ENCODE peak calls at places on chromosomes 11 and 22, in nine cellular contexts. V is HFFc6, A is hepatocyte, U is astrocyte of the spinal cord, T is AG10803, L is mammary epithelial cell, N is osteoblast, J is heart left ventricle, C is transverse colon. S is an unnamed sample.
A peak's percentile ranks its signal among the peaks of the same experiment; 100 is the strongest.

GRCh38 chr11:121581607-121582006 is 128.8 kb upstream of the SORL1-AS1 start:
- DNase-seq in V (no peak), A (no peak), U (no peak), T (no peak), L (no peak), N (no peak), J (no peak), C (no peak), S (no peak)

GRCh38 chr11:111414267-111414931 is 35.3 kb upstream of the POU2AF1 start:
- DNase-seq in V (no peak), A (no peak), U (no peak), T (no peak), L (no peak), N (no peak), J (no peak), C (peak; percentile 30), S (no peak)

GRCh38 chr22:36565686-36566085 is 36.7 kb upstream of the EIF3D start:
- DNase-seq in V (no peak), A (no peak), U (no peak), T (no peak), L (peak; percentile 43), N (peak; percentile 87), J (no peak), C (no peak), S (no peak)

GRCh38 chr11:84853841-84854497 is 773.2 kb downstream of the DLG2 start:
- DNase-seq in V (no peak), A (no peak), U (no peak), T (no peak), L (peak; percentile 23), N (no peak), J (no peak), C (no peak), S (no peak)

GRCh38 chr11:75492181-75492820 is 33.4 kb downstream of the GDPD5 start:
- DNase-seq in V (no peak), A (no peak), U (no peak), T (no peak), L (peak; percentile 45), N (peak; percentile 59), J (no peak), C (peak; percentile 32), S (peak; percentile 28)

GRCh38 chr22:48415535-48415934 is 1412.1 kb downstream of the BRD1 start:
- DNase-seq in V (no peak), A (no peak), U (no peak), T (no peak), L (no peak), N (no peak), J (no peak), C (no peak), S (no peak)

GRCh38 chr11:91871048-91871447 is 353.6 kb upstream of the FAT3 start:
- DNase-seq in V (no peak), A (no peak), U (no peak), T (no peak), L (no peak), N (no peak), J (no peak), C (no peak), S (no peak)

GRCh38 chr11:46560300-46561025 is 33.4 kb downstream of the AMBRA1 start:
- DNase-seq in V (no peak), A (no peak), U (peak; percentile 41), T (peak; percentile 31), L (peak; percentile 48), N (no peak), J (no peak), C (no peak), S (no peak)

GRCh38 chr11:69892986-69893555 is 73.9 kb upstream of the FGF3 start:
- DNase-seq in V (no peak), A (no peak), U (no peak), T (no peak), L (no peak), N (no peak), J (peak; percentile 21), C (peak; percentile 78), S (no peak)

GRCh38 chr11:75966546-75967287 is 151.7 kb downstream of the UVRAG start:
- DNase-seq in V (peak; percentile 74), A (peak; percentile 19), U (peak; percentile 68), T (peak; percentile 92), L (peak; percentile 65), N (peak; percentile 71), J (no peak), C (no peak), S (no peak)

GRCh38 chr22:20551805-20552449 is 44.5 kb downstream of the MED15 start:
- DNase-seq in V (no peak), A (no peak), U (no peak), T (peak; percentile 54), L (no peak), N (peak; percentile 72), J (peak; percentile 74), C (no peak), S (no peak)

GRCh38 chr11:61369372-61370348 is 7.5 kb downstream of the TMEM138 start:
- DNase-seq in V (no peak), A (no peak), U (peak; percentile 69), T (peak; percentile 90), L (peak; percentile 100), N (peak; percentile 92), J (peak; percentile 78), C (no peak), S (no peak)

GRCh38 chr11:70913715-70914231 is 338.6 kb downstream of the SHANK2 start:
- DNase-seq in V (no peak), A (no peak), U (no peak), T (no peak), L (no peak), N (no peak), J (no peak), C (peak; percentile 40), S (no peak)

DNA sequence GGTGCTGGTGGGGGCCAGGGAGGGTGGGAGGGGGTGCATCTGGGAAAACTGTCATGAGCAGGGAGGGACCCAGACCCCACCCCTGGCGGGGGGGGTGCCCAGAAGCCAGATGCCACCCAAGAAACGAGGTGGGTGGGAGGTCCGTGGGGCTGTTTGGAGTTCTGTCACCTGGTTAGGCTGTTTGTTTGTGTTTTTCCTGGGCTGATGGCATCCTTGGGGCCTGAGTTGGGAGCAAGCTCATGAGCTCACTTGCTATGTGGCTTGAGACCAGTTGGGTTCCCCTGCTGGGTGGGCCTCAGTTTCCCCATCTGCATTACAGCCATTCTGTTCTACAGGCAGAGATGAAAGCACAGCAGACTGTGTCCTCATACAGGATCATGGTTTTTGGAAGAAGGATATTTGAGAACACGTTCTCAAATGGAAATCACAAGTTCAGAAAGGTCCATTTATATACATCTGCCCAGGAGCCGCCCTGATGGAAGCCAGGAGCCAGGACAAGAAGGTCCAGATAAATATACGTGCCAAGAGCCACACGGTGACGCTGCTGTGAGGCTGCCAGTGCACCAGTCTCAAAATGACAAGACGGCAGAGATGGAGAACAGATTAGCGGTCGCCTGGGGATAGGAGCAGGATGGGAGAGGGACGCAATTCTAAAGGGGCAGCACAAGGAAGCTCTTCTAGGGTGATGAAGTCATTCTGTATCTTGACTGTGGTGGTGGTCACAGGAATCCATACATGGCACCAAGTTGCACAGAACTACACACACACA is 312.9 kb downstream of the MN1 start:
- DNase-seq in V (peak; percentile 34), A (peak; percentile 60), U (no peak), T (no peak), L (no peak), N (no peak), J (no peak), C (no peak), S (no peak)
- TF ChIP-seq CTCF in V (peak; percentile 33), A (peak; percentile 18), U (no peak), T (no peak), L (no peak), N (no peak), J (peak; percentile 25), C (no peak), S (no peak)

GRCh38 chr22:50196256-50196655 is 4.6 kb upstream of the SELENOO start:
- DNase-seq in V (no peak), A (no peak), U (no peak), T (no peak), L (no peak), N (no peak), J (peak; percentile 24), C (no peak), S (no peak)
- TF ChIP-seq CTCF in V (no peak), A (no peak), U (no peak), T (no peak), L (no peak), N (no peak), J (no peak), C (no peak), S (no peak)

GRCh38 chr11:19800714-19801519 is 88.3 kb downstream of the NAV2 start:
- DNase-seq in V (no peak), A (no peak), U (no peak), T (peak; percentile 51), L (peak; percentile 32), N (no peak), J (no peak), C (no peak), S (no peak)

GRCh38 chr11:19803506-19803998 is 90.9 kb downstream of the NAV2 start:
- DNase-seq in V (no peak), A (peak; percentile 34), U (no peak), T (no peak), L (peak; percentile 63), N (no peak), J (no peak), C (peak; percentile 69), S (no peak)

GRCh38 chr11:19795082-19795481 is 82.4 kb downstream of the NAV2 start:
- DNase-seq in V (no peak), A (no peak), U (no peak), T (no peak), L (no peak), N (no peak), J (no peak), C (no peak), S (no peak)

GRCh38 chr11:19802773-19803293 is 90.2 kb downstream of the NAV2 start:
- DNase-seq in V (no peak), A (no peak), U (no peak), T (no peak), L (no peak), N (no peak), J (no peak), C (no peak), S (no peak)

DNA sequence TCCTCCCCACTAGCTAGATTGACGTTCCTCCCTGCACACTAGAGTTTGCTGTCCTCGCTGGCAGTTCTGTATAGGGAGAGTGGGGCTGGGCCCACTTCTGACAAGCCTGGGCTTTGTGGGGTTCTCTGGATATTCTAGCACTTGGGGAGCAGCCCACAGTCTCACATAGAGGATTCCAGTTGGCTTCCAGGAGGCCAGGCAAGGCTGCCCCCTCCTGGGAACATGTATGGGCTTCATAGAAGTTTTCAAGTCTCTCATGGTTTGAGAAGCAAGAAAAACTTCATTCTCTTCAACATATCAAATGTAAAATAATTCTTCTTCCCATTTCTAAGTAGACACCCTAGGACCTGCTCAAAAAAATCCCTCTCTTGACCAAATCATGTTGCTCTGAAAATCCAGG is 87.5 kb downstream of the NAV2 start:
- DNase-seq in V (peak; percentile 15), A (no peak), U (no peak), T (no peak), L (no peak), N (peak; percentile 52), J (peak; percentile 25), C (no peak), S (peak; percentile 18)
- TF ChIP-seq CTCF in V (peak; percentile 61), A (peak; percentile 38), U (peak; percentile 43), T (peak; percentile 43), L (peak; percentile 29), N (peak; percentile 48), J (peak; percentile 45), C (no peak), S (no peak)

DNA sequence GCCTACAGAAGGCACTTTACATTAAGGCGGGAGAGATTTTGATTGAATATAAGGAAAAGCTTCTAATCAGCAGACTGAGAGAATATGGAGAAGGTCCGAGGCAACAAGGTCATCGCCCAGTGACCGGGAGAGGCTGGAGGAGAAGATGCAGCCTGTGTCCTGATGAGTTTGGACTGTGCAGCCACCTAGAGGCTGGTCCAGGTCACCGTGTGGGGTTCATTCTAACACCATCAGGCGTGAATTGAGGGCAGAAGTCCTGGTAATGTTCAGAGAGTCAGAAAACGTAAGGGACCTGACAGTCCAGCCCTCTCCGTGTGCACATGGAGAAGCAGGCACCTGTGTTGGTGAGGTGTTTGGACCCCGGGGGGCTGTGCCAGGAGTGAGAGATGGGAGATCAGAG is 102.7 kb downstream of the FEZ1 start:
- DNase-seq in V (no peak), A (no peak), U (no peak), T (no peak), L (no peak), N (no peak), J (no peak), C (no peak), S (no peak)
- TF ChIP-seq CTCF in V (no peak), A (no peak), U (no peak), T (no peak), L (no peak), N (no peak), J (no peak), C (no peak), S (no peak)